ENCODE peak calls at places on chromosome 3, in six cellular contexts. B is fibroblast of the conjunctiva; K is AG09309; C is CD4-positive, alpha-beta T cell; Q is germinal center; A is ecto neural progenitor cell. J is an unnamed sample.

GRCh38 chr3:45145223-45145622 is 955 bp downstream of the CDCP1 start:
- DNase-seq in B (no peak), K (no peak), C (no peak), Q (no peak), A (no peak), J (no peak)

GRCh38 chr3:101189786-101190185 is 130.6 kb downstream of the IMPG2 start:
- DNase-seq in B (no peak), K (peak; percentile 31), C (no peak), Q (no peak), A (no peak), J (no peak)

GRCh38 chr3:56347219-56347871 is 120.9 kb downstream of the ERC2 start:
- DNase-seq in B (no peak), K (no peak), C (no peak), Q (peak; percentile 6), A (peak; percentile 72), J (peak; percentile 3)

GRCh38 chr3:122952509-122952908 is 75.1 kb downstream of the SEMA5B start:
- DNase-seq in B (no peak), K (no peak), C (no peak), Q (peak; percentile 40), A (no peak), J (peak; percentile 45)

GRCh38 chr3:122188758-122189157 is 5.3 kb downstream of the CASR start:
- DNase-seq in B (no peak), K (no peak), C (no peak), Q (no peak), A (no peak), J (no peak)

GRCh38 chr3:125478321-125478720 is 41.7 kb downstream of the SNX4 start:
- DNase-seq in B (peak; percentile 17), K (peak; percentile 67), C (no peak), Q (no peak), A (no peak), J (no peak)

GRCh38 chr3:12159227-12159601 is 502 bp upstream of the TIMP4 start:
- DNase-seq in B (no peak), K (no peak), C (no peak), Q (no peak), A (no peak), J (no peak)

GRCh38 chr3:189995129-189995528 is 125.6 kb downstream of the P3H2 start:
- DNase-seq in B (no peak), K (no peak), C (no peak), Q (no peak), A (no peak), J (no peak)

GRCh38 chr3:11637901-11638668 is 5.6 kb downstream of the VGLL4 start:
- DNase-seq in B (peak; percentile 49), K (peak; percentile 83), C (no peak), Q (no peak), A (no peak), J (no peak)

GRCh38 chr3:18432752-18433151 is 7.6 kb upstream of the SATB1 start:
- DNase-seq in B (no peak), K (no peak), C (no peak), Q (no peak), A (no peak), J (no peak)

GRCh38 chr3:133987933-133988484 is 41.7 kb downstream of the SLCO2A1 start:
- DNase-seq in B (no peak), K (no peak), C (no peak), Q (no peak), A (no peak), J (no peak)

GRCh38 chr3:126293370-126294082 is 63.7 kb downstream of the KLF15 start:
- DNase-seq in B (no peak), K (no peak), C (no peak), Q (no peak), A (no peak), J (no peak)

GRCh38 chr3:68876112-68876713 is 56.1 kb downstream of the TAFA4 start:
- DNase-seq in B (peak; percentile 59), K (peak; percentile 42), C (peak; percentile 8), Q (peak; percentile 19), A (no peak), J (no peak)

GRCh38 chr3:49244589-49245205 is 32.3 kb downstream of the C3orf62 start:
- DNase-seq in B (no peak), K (no peak), C (no peak), Q (no peak), A (no peak), J (no peak)

GRCh38 chr3:172461530-172462138 is 13.4 kb upstream of the GHSR start:
- DNase-seq in B (no peak), K (no peak), C (no peak), Q (peak; percentile 55), A (no peak), J (no peak)

GRCh38 chr3:128605091-128606046 is 45.2 kb downstream of the RPN1 start:
- DNase-seq in B (no peak), K (no peak), C (no peak), Q (no peak), A (no peak), J (no peak)

GRCh38 chr3:8739757-8740508 is 6.3 kb downstream of the CAV3 start:
- DNase-seq in B (peak; percentile 26), K (no peak), C (no peak), Q (no peak), A (no peak), J (no peak)

GRCh38 chr3:138687236-138687635 is 78.7 kb downstream of the FAIM start:
- DNase-seq in B (no peak), K (no peak), C (no peak), Q (no peak), A (no peak), J (no peak)

J was measured in GM18507.